ENCODE peak calls at places on chromosome 15, in five cellular contexts. I, C, J, D and U are unnamed samples.

GRCh38 chr15:88543065-88543776 is 3.3 kb downstream of the DET1 start:
- DNase-seq in I (no peak), C (no peak), J (no peak), D (no peak), U (no peak)

GRCh38 chr15:41438206-41438605 is 21.3 kb downstream of the RTF1 start:
- DNase-seq in I (no peak), C (no peak), J (no peak), D (no peak), U (no peak)

GRCh38 chr15:59746777-59747176 is 57.7 kb upstream of the BNIP2 start:
- DNase-seq in I (no peak), C (no peak), J (no peak), D (no peak), U (no peak)

GRCh38 chr15:78195735-78196201 is 38.6 kb downstream of the ACSBG1 start:
- DNase-seq in I (no peak), C (peak; percentile 42), J (peak; percentile 89), D (no peak), U (peak; percentile 17)

GRCh38 chr15:77610731-77611130 is 22.0 kb downstream of the LINGO1 start:
- DNase-seq in I (no peak), C (no peak), J (no peak), D (no peak), U (no peak)

GRCh38 chr15:87345955-87346354 is 910.6 kb downstream of the NTRK3 start:
- DNase-seq in I (no peak), C (no peak), J (no peak), D (no peak), U (no peak)

GRCh38 chr15:56464893-56465520 is at the start of gene MNS1:
- DNase-seq in I (peak; percentile 71), C (peak; percentile 46), J (peak; percentile 99), D (peak; percentile 75), U (peak; percentile 73)

GRCh38 chr15:70253461-70254156 is 155.9 kb upstream of the TLE3 start:
- DNase-seq in I (no peak), C (no peak), J (no peak), D (no peak), U (no peak)

GRCh38 chr15:27681038-27681437 is 418.1 kb downstream of the OCA2 start:
- DNase-seq in I (no peak), C (no peak), J (peak; percentile 53), D (no peak), U (no peak)

GRCh38 chr15:39587910-39588530 is 7.1 kb downstream of the THBS1 start:
- DNase-seq in I (no peak), C (no peak), J (no peak), D (no peak), U (no peak)

GRCh38 chr15:62653122-62653521 is 389.4 kb upstream of the TPM1 start:
- DNase-seq in I (no peak), C (no peak), J (peak; percentile 77), D (no peak), U (no peak)

GRCh38 chr15:62889734-62890505 is 152.6 kb upstream of the TPM1 start:
- DNase-seq in I (no peak), C (no peak), J (no peak), D (no peak), U (no peak)

GRCh38 chr15:39135989-39136388 is 444.9 kb upstream of the THBS1 start:
- DNase-seq in I (no peak), C (no peak), J (no peak), D (no peak), U (no peak)

GRCh38 chr15:85562824-85563223 is 182.4 kb downstream of the AKAP13 start:
- DNase-seq in I (no peak), C (no peak), J (no peak), D (no peak), U (no peak)